ENCODE peak calls at places on chromosome 18, in six cellular contexts. C is ovary, D is upper lobe of right lung, N is fibroblast of mammary gland, Y is pancreas, E is endothelial cell. M is an unnamed sample.

GRCh38 chr18:63551769-63552168 is 9.6 kb downstream of the SERPINB12 start:
- DNase-seq in C (no peak), D (no peak), N (no peak), Y (no peak), E (no peak), M (no peak)

GRCh38 chr18:23924813-23925212 is 89.7 kb upstream of the TTC39C start:
- DNase-seq in C (no peak), D (no peak), N (peak), Y (no peak), E (no peak), M (no peak)

GRCh38 chr18:63203497-63203896 is 116.1 kb downstream of the BCL2 start:
- DNase-seq in C (no peak), D (no peak), N (no peak), Y (no peak), E (no peak), M (no peak)

GRCh38 chr18:13137041-13137938 is 81.3 kb upstream of the LDLRAD4 start:
- DNase-seq in C (peak), D (peak), N (no peak), Y (peak), E (no peak), M (no peak)

GRCh38 chr18:45026162-45026561 is 345.5 kb downstream of the SETBP1 start:
- DNase-seq in C (no peak), D (no peak), N (no peak), Y (no peak), E (no peak), M (no peak)

GRCh38 chr18:39485696-39486095 is 1920.1 kb upstream of the CELF4 start:
- DNase-seq in C (no peak), D (no peak), N (peak), Y (no peak), E (no peak), M (no peak)

GRCh38 chr18:26383454-26384270 is 157.4 kb downstream of the TAF4B start:
- DNase-seq in C (no peak), D (no peak), N (peak), Y (no peak), E (peak), M (no peak)

GRCh38 chr18:73646196-73646595 is 501.4 kb downstream of the FBXO15 start:
- DNase-seq in C (no peak), D (no peak), N (peak), Y (no peak), E (no peak), M (no peak)

GRCh38 chr18:45839415-45840395 is 14.2 kb downstream of the SIGLEC15 start:
- DNase-seq in C (no peak), D (no peak), N (peak), Y (no peak), E (peak), M (no peak)

GRCh38 chr18:42414756-42415454 is 459.9 kb downstream of the PIK3C3 start:
- DNase-seq in C (no peak), D (no peak), N (peak), Y (no peak), E (no peak), M (no peak)

GRCh38 chr18:7096838-7097237 is 20.8 kb downstream of the LAMA1 start:
- DNase-seq in C (no peak), D (no peak), N (no peak), Y (no peak), E (no peak), M (no peak)
- TF ChIP-seq CTCF in C (no peak), D (no peak), N (no peak), Y (no peak), E (no peak), M (no peak)

GRCh38 chr18:76167440-76167839 is 327.6 kb downstream of the ZNF516 start:
- DNase-seq in C (no peak), D (no peak), N (no peak), Y (no peak), E (no peak), M (no peak)

GRCh38 chr18:76168206-76168605 is 326.8 kb downstream of the ZNF516 start:
- DNase-seq in C (no peak), D (no peak), N (no peak), Y (no peak), E (no peak), M (no peak)

GRCh38 chr18:76169733-76170132 is 325.3 kb downstream of the ZNF516 start:
- DNase-seq in C (no peak), D (no peak), N (no peak), Y (no peak), E (no peak), M (no peak)
- TF ChIP-seq CTCF in C (no peak), D (no peak), N (no peak), Y (no peak), E (no peak), M (no peak)

GRCh38 chr18:12121175-12122095 is 27.8 kb downstream of the ANKRD62 start:
- DNase-seq in C (no peak), D (no peak), N (peak), Y (no peak), E (peak), M (no peak)
- TF ChIP-seq CTCF in C (no peak), D (peak), N (peak), Y (no peak), E (peak), M (peak)

GRCh38 chr18:6413554-6414117 is 1.1 kb downstream of the L3MBTL4 start:
- DNase-seq in C (no peak), D (no peak), N (no peak), Y (no peak), E (no peak), M (no peak)

GRCh38 chr18:6411367-6411766 is 3.3 kb downstream of the L3MBTL4 start:
- DNase-seq in C (no peak), D (no peak), N (no peak), Y (no peak), E (no peak), M (no peak)

GRCh38 chr18:6414723-6415362 is at the start of gene L3MBTL4:
- DNase-seq in C (peak), D (peak), N (no peak), Y (peak), E (peak), M (no peak)

GRCh38 chr18:6412933-6413472 is 1.7 kb downstream of the L3MBTL4 start:
- DNase-seq in C (no peak), D (no peak), N (no peak), Y (no peak), E (no peak), M (no peak)

GRCh38 chr18:6414118-6414722 is 491 bp downstream of the L3MBTL4 start:
- DNase-seq in C (peak), D (peak), N (no peak), Y (peak), E (peak), M (no peak)
- TF ChIP-seq CTCF in C (peak), D (peak), N (no peak), Y (no peak), E (no peak), M (peak)

DNA sequence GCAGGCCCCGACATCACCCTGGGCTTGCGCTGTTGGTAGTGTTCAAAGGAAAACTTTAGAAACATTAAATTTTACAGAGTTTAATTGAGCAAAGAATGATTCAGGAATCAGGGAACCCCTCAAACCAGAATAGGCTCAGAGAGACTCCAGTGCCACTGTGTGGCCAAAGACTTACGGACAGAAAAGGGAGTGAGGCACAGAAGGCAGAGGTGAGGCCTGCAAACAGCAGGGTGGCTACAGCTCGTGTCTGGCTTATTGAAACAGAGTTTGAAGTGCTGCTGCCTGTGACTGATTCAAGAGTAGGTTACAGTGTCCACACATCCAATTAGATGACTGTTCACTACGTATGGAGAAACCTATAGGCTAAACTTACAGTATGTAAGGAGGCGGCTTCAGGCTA is 2.4 kb upstream of the CTDP1 start:
- DNase-seq in C (no peak), D (no peak), N (no peak), Y (no peak), E (no peak), M (no peak)
- TF ChIP-seq CTCF in C (no peak), D (no peak), N (no peak), Y (no peak), E (no peak), M (no peak)